ENCODE peak calls at places on chromosomes 12 and 14, in four cellular contexts. Z is anterior cingulate cortex, M is mucosa of descending colon, E is ureter. H is an unnamed sample.
A peak's percentile ranks its signal among the peaks of the same experiment; 100 is the strongest.

GRCh38 chr12:50458606-50459005 is 46.2 kb upstream of the DIP2B start:
- DNase-seq in E (no peak), Z (no peak), M (no peak), H (no peak)

GRCh38 chr12:57460457-57461325 is 1.1 kb downstream of the GLI1 start:
- DNase-seq in M (peak; percentile 34), E (no peak), Z (no peak), H (no peak)

GRCh38 chr14:91113829-91114078 is at the start of gene DGLUCY:
- DNase-seq in E (no peak), M (no peak), Z (no peak), H (peak; percentile 68)

GRCh38 chr14:51616724-51617409 is 34.8 kb upstream of the FRMD6 start:
- DNase-seq in Z (no peak), E (no peak), M (no peak), H (no peak)

GRCh38 chr14:92352158-92352985 is 29.4 kb downstream of the SLC24A4 start:
- DNase-seq in M (no peak), Z (no peak), E (no peak), H (no peak)

GRCh38 chr12:121668750-121669524 is 517 bp downstream of the MORN3 start:
- DNase-seq in Z (no peak), M (no peak), E (no peak), H (peak; percentile 69)

GRCh38 chr14:90087433-90087832 is 25.6 kb downstream of the KCNK13 start:
- DNase-seq in Z (no peak), E (no peak), M (no peak), H (no peak)

GRCh38 chr14:103280278-103280917 is 53.6 kb upstream of the EIF5 start:
- DNase-seq in E (no peak), M (no peak), Z (no peak), H (no peak)

GRCh38 chr12:105617141-105617540 is 286.6 kb downstream of the C12orf75 start:
- DNase-seq in E (no peak), M (no peak), Z (no peak), H (no peak)

GRCh38 chr12:130394906-130395305 is 57.2 kb downstream of the PIWIL1 start:
- DNase-seq in Z (no peak), M (no peak), E (no peak), H (no peak)

GRCh38 chr14:58839233-58839632 is 201.5 kb downstream of the DACT1 start:
- DNase-seq in E (no peak), Z (no peak), M (no peak), H (no peak)

GRCh38 chr12:38921025-38921677 is 15.8 kb upstream of the CPNE8 start:
- DNase-seq in Z (no peak), M (peak; percentile 35), E (no peak), H (no peak)

GRCh38 chr14:64971890-64972785 is at the start of gene RAB15:
- DNase-seq in Z (no peak), E (no peak), M (peak; percentile 68), H (no peak)

GRCh38 chr12:101946233-101946611 is 68.8 kb downstream of the DRAM1 start:
- DNase-seq in Z (no peak), E (no peak), M (no peak), H (no peak)

GRCh38 chr12:132049442-132049841 is 94.7 kb downstream of the DDX51 start:
- DNase-seq in Z (no peak), E (no peak), M (no peak), H (no peak)

GRCh38 chr12:12206776-12207388 is 60.0 kb downstream of the LRP6 start:
- DNase-seq in M (no peak), E (no peak), Z (no peak), H (no peak)

GRCh38 chr12:101051151-101051550 is 158.9 kb downstream of the SLC5A8 start:
- DNase-seq in Z (no peak), E (no peak), M (no peak), H (no peak)

GRCh38 chr12:52389313-52390207 is 4.1 kb upstream of the KRT84 start:
- DNase-seq in E (no peak), Z (peak; percentile 23), M (no peak), H (no peak)

GRCh38 chr12:124191024-124191359 is 103.9 kb upstream of the RFLNA start:
- DNase-seq in Z (no peak), M (no peak), E (no peak), H (no peak)

GRCh38 chr12:104784592-104784991 is 173.5 kb downstream of the SLC41A2 start:
- DNase-seq in M (no peak), E (no peak), Z (no peak), H (no peak)

GRCh38 chr12:117367006-117367638 is 5.7 kb upstream of the NOS1 start:
- DNase-seq in E (peak; percentile 84), Z (peak; percentile 56), M (peak; percentile 60), H (peak; percentile 65)

GRCh38 chr12:54980341-54980740 is 4.2 kb downstream of the TESPA1 start:
- DNase-seq in E (no peak), M (peak; percentile 27), Z (no peak), H (no peak)

GRCh38 chr14:98984719-98985041 is 287.3 kb downstream of the BCL11B start:
- DNase-seq in Z (no peak), E (no peak), M (peak; percentile 46), H (no peak)

GRCh38 chr14:74349757-74350156 is 1.5 kb downstream of the VRTN start:
- DNase-seq in M (peak; percentile 36), Z (no peak), E (no peak), H (no peak)

GRCh38 chr14:20624495-20625070 is 16.9 kb downstream of the OR6S1 start:
- DNase-seq in M (peak; percentile 80), Z (no peak), E (peak; percentile 67), H (no peak)

GRCh38 chr14:50319721-50320120 is 7.6 kb downstream of the DMAC2L start:
- DNase-seq in Z (no peak), E (no peak), M (no peak), H (no peak)

GRCh38 chr12:124086299-124086898 is 113.4 kb downstream of the ZNF664 start:
- DNase-seq in M (no peak), Z (no peak), E (no peak), H (no peak)

GRCh38 chr12:51678086-51678724 is 87.2 kb downstream of the SCN8A start:
- DNase-seq in M (no peak), E (no peak), Z (no peak), H (peak; percentile 31)

GRCh38 chr12:29497588-29497987 is at the start of gene OVCH1:
- DNase-seq in E (no peak), Z (no peak), M (no peak), H (no peak)

H was measured in D721Med.